ENCODE peak calls at places on chromosomes 11 and 22, in seven cellular contexts. C, L, G, S, X, O and R are unnamed samples.

GRCh38 chr11:63871962-63872832 is 33.3 kb downstream of the MARK2 start:
- DNase-seq in S (no peak), X (peak; percentile 29), G (no peak), O (peak; percentile 83), C (peak; percentile 71), L (peak; percentile 87), R (no peak)

GRCh38 chr11:61332266-61332822 is 561 bp downstream of the DDB1 start:
- DNase-seq in S (no peak), X (no peak), G (no peak), L (no peak), O (no peak), C (peak; percentile 57), R (no peak)

GRCh38 chr11:105046898-105047579 is 1.9 kb upstream of the CARD16 start:
- DNase-seq in L (peak; percentile 86), S (no peak), O (peak; percentile 35), G (no peak), C (peak; percentile 48), X (no peak), R (no peak)

GRCh38 chr22:22103078-22103593 is 120.5 kb upstream of the TOP3B start:
- DNase-seq in C (peak; percentile 11), S (no peak), L (no peak), X (no peak), O (no peak), G (no peak), R (no peak)

GRCh38 chr11:73140213-73141030 is 1.7 kb downstream of the FCHSD2 start:
- DNase-seq in O (peak; percentile 31), L (peak; percentile 46), X (peak; percentile 30), C (peak; percentile 56), S (no peak), G (no peak), R (no peak)

GRCh38 chr11:126007263-126007662 is 55.4 kb downstream of the CDON start:
- DNase-seq in C (peak; percentile 21), L (no peak), X (no peak), O (peak; percentile 3), G (no peak), S (no peak), R (no peak)

GRCh38 chr11:123054301-123055065 is 7.5 kb downstream of the HSPA8 start:
- DNase-seq in X (no peak), O (no peak), G (no peak), S (no peak), L (peak; percentile 78), C (peak; percentile 55), R (no peak)

GRCh38 chr11:30879322-30880020 is 293.3 kb upstream of the MPPED2 start:
- DNase-seq in O (no peak), L (no peak), G (no peak), C (no peak), S (no peak), X (no peak), R (no peak)

GRCh38 chr22:50216161-50216683 is 15.4 kb downstream of the SELENOO start:
- DNase-seq in G (no peak), S (no peak), L (no peak), X (no peak), O (no peak), C (no peak), R (no peak)

GRCh38 chr22:36204001-36204640 is 2.5 kb upstream of the APOL4 start:
- DNase-seq in S (no peak), X (no peak), C (no peak), L (no peak), O (no peak), G (no peak), R (no peak)

GRCh38 chr11:64894070-64894811 is 15.8 kb upstream of the EHD1 start:
- DNase-seq in S (peak; percentile 81), O (peak; percentile 93), L (peak; percentile 79), X (peak; percentile 92), C (peak; percentile 83), G (peak; percentile 93), R (peak; percentile 85)

GRCh38 chr22:37343863-37344734 is 61.8 kb downstream of the CYTH4 start:
- DNase-seq in S (no peak), G (no peak), C (no peak), O (no peak), X (no peak), L (no peak), R (no peak)

GRCh38 chr11:92505689-92506088 is 281.1 kb downstream of the FAT3 start:
- DNase-seq in G (no peak), C (no peak), O (no peak), X (no peak), L (no peak), S (no peak), R (no peak)

GRCh38 chr11:9253086-9253485 is 12.1 kb downstream of the DENND5A start:
- DNase-seq in S (no peak), L (no peak), G (no peak), C (no peak), X (no peak), O (no peak), R (no peak)

GRCh38 chr11:118923721-118924587 is 1.8 kb downstream of the BCL9L start:
- DNase-seq in C (no peak), L (no peak), O (no peak), X (no peak), G (no peak), S (no peak), R (no peak)

GRCh38 chr11:113162590-113162961 is 151.8 kb upstream of the TTC12 start:
- DNase-seq in G (no peak), X (no peak), C (no peak), L (no peak), S (no peak), O (no peak), R (no peak)

GRCh38 chr11:82701847-82702520 is 31.7 kb downstream of the FAM181B start:
- DNase-seq in C (peak; percentile 29), X (no peak), L (peak; percentile 43), G (no peak), O (peak; percentile 10), S (no peak), R (no peak)

GRCh38 chr11:32426192-32426591 is 9.1 kb downstream of the WT1 start:
- DNase-seq in O (no peak), S (no peak), C (no peak), L (no peak), G (no peak), X (no peak), R (no peak)

GRCh38 chr11:114259551-114259983 is 36.6 kb upstream of the NNMT start:
- DNase-seq in L (no peak), C (no peak), O (no peak), G (no peak), X (no peak), S (no peak), R (no peak)

GRCh38 chr11:117833401-117833891 is 8.9 kb upstream of the FXYD2 start:
- DNase-seq in S (no peak), O (peak; percentile 86), X (no peak), L (no peak), G (no peak), C (no peak), R (no peak)

GRCh38 chr11:22927793-22928192 is 67.5 kb upstream of the CCDC179 start:
- DNase-seq in G (no peak), C (no peak), S (no peak), X (no peak), L (no peak), O (no peak), R (no peak)

GRCh38 chr22:41800348-41801146 is at the start of gene CCDC134:
- DNase-seq in X (peak; percentile 90), C (peak; percentile 82), L (peak; percentile 95), G (peak; percentile 77), S (peak; percentile 78), O (peak; percentile 91), R (peak; percentile 74)

GRCh38 chr22:27124336-27125023 is 467.1 kb downstream of the MIAT start:
- DNase-seq in L (no peak), X (no peak), S (no peak), G (no peak), O (no peak), C (no peak), R (no peak)

GRCh38 chr11:17581732-17582053 is 34.6 kb downstream of the OTOG start:
- DNase-seq in G (no peak), X (no peak), S (no peak), O (no peak), C (no peak), L (no peak), R (no peak)

GRCh38 chr22:23781533-23781932 is 5.2 kb upstream of the SMARCB1 start:
- DNase-seq in C (peak; percentile 37), L (peak; percentile 65), X (no peak), O (peak; percentile 34), G (no peak), S (no peak), R (no peak)

GRCh38 chr11:72684236-72684912 is 10.2 kb upstream of the PDE2A start:
- DNase-seq in G (no peak), L (peak; percentile 91), X (peak; percentile 51), C (peak; percentile 97), S (no peak), O (peak; percentile 81), R (no peak)

GRCh38 chr11:3037041-3037944 is 19.9 kb downstream of the CARS1 start:
- DNase-seq in L (peak; percentile 63), G (no peak), S (no peak), C (peak; percentile 76), O (peak; percentile 77), X (peak; percentile 52), R (no peak)

GRCh38 chr11:91066648-91067047 is 843.8 kb upstream of the CHORDC1 start:
- DNase-seq in L (no peak), X (no peak), O (no peak), S (no peak), G (no peak), C (no peak), R (no peak)

GRCh38 chr22:38176170-38176741 is 5.4 kb downstream of the PLA2G6 start:
- DNase-seq in S (no peak), X (peak; percentile 55), G (no peak), C (no peak), L (no peak), O (peak; percentile 52), R (no peak)

GRCh38 chr22:17969732-17970131 is 54.6 kb downstream of the MICAL3 start:
- DNase-seq in L (peak; percentile 73), S (no peak), G (no peak), O (no peak), C (peak; percentile 58), X (no peak), R (no peak)

GRCh38 chr22:19183216-19183615 is 4.7 kb upstream of the SLC25A1 start:
- DNase-seq in S (no peak), X (no peak), G (no peak), C (no peak), L (no peak), O (no peak), R (no peak)

GRCh38 chr22:45690008-45690407 is 18.4 kb downstream of the ATXN10 start:
- DNase-seq in O (no peak), C (no peak), L (no peak), X (no peak), S (no peak), G (no peak), R (no peak)

GRCh38 chr22:30754971-30755759 is 60.5 kb downstream of the OSBP2 start:
- DNase-seq in C (peak; percentile 69), O (peak; percentile 68), S (peak; percentile 6), G (no peak), L (peak; percentile 66), X (peak; percentile 40), R (peak; percentile 33)

GRCh38 chr11:66264893-66265292 is 3.5 kb upstream of the RAB1B start:
- DNase-seq in L (no peak), G (no peak), O (peak; percentile 40), S (no peak), C (no peak), X (no peak), R (no peak)

GRCh38 chr11:115698243-115698642 is 194.0 kb upstream of the CADM1 start:
- DNase-seq in C (no peak), S (no peak), L (no peak), G (no peak), O (no peak), X (no peak), R (no peak)

GRCh38 chr22:41799486-41800347 is 762 bp upstream of the CCDC134 start:
- DNase-seq in X (peak; percentile 61), S (no peak), C (no peak), G (no peak), L (no peak), O (no peak), R (no peak)